ENCODE peak calls at places on chromosomes 16 and 17, in seven cellular contexts. M, Z, V, Q, O, Y and P are unnamed samples.
A peak's percentile ranks its signal among the peaks of the same experiment; 100 is the strongest.

GRCh38 chr16:86505899-86506864 is 4.1 kb upstream of the FOXF1 start:
- DNase-seq in M (no peak), Z (no peak), V (no peak), Q (no peak), O (no peak), Y (no peak), P (no peak)

GRCh38 chr17:49914096-49914490 is 54.9 kb upstream of the DLX4 start:
- DNase-seq in M (no peak), Z (no peak), V (peak; percentile 88), Q (no peak), O (no peak), Y (no peak), P (no peak)

GRCh38 chr16:7303014-7303676 is 29.5 kb upstream of the RBFOX1 start:
- DNase-seq in M (no peak), Z (no peak), V (no peak), Q (no peak), O (no peak), Y (peak; percentile 14), P (no peak)

GRCh38 chr16:23320695-23321094 is 18.6 kb downstream of the SCNN1B start:
- DNase-seq in M (no peak), Z (no peak), V (no peak), Q (no peak), O (no peak), Y (no peak), P (no peak)

GRCh38 chr17:27559996-27560481 is 70.9 kb upstream of the LGALS9 start:
- DNase-seq in M (peak; percentile 89), Z (peak; percentile 73), V (peak; percentile 12), Q (peak; percentile 76), O (no peak), Y (no peak), P (peak; percentile 87)

GRCh38 chr16:4053663-4054479 is 62.4 kb downstream of the ADCY9 start:
- DNase-seq in M (peak; percentile 99), Z (peak; percentile 52), V (peak; percentile 93), Q (peak; percentile 49), O (peak; percentile 15), Y (no peak), P (no peak)

GRCh38 chr17:42901535-42902229 is 1.1 kb downstream of the G6PC1 start:
- DNase-seq in M (no peak), Z (no peak), V (no peak), Q (no peak), O (no peak), Y (no peak), P (no peak)

GRCh38 chr17:28247671-28248556 is 71.1 kb upstream of the TMEM97 start:
- DNase-seq in M (no peak), Z (no peak), V (no peak), Q (no peak), O (no peak), Y (no peak), P (no peak)

GRCh38 chr17:57855391-57856035 is 5.7 kb upstream of the MRPS23 start:
- DNase-seq in M (no peak), Z (no peak), V (no peak), Q (no peak), O (no peak), Y (no peak), P (no peak)

GRCh38 chr17:34584805-34585416 is 5.5 kb downstream of the TMEM132E start:
- DNase-seq in M (peak; percentile 13), Z (peak; percentile 33), V (peak; percentile 47), Q (no peak), O (peak; percentile 17), Y (no peak), P (peak; percentile 31)